ENCODE peak calls at places on chromosome 11, in four cellular contexts. B is Panc1, Y is colonic mucosa, O is tibial nerve. H is an unnamed sample.

GRCh38 chr11:36509265-36509664 is 807 bp downstream of the TRAF6 start:
- DNase-seq in B (no peak), Y (peak), O (no peak), H (peak)

GRCh38 chr11:116485425-116485824 is 287.4 kb downstream of the BUD13 start:
- DNase-seq in Y (no peak), B (no peak), O (no peak), H (no peak)

GRCh38 chr11:112620621-112621394 is 340.4 kb upstream of the NCAM1 start:
- DNase-seq in O (no peak), B (no peak), Y (no peak), H (peak)

GRCh38 chr11:68828957-68829356 is 12.8 kb downstream of the CPT1A start:
- DNase-seq in Y (no peak), O (no peak), B (no peak), H (no peak)

GRCh38 chr11:119800171-119800570 is 71.2 kb upstream of the NECTIN1 start:
- DNase-seq in B (no peak), O (no peak), Y (no peak), H (no peak)

GRCh38 chr11:117535870-117536411 is 208.3 kb downstream of the CEP164 start:
- DNase-seq in B (no peak), O (no peak), Y (no peak), H (no peak)

GRCh38 chr11:131978351-131978750 is 607.9 kb downstream of the NTM start:
- DNase-seq in B (no peak), O (no peak), Y (no peak), H (no peak)

GRCh38 chr11:119593346-119593745 is 135.7 kb downstream of the NECTIN1 start:
- DNase-seq in B (no peak), Y (no peak), O (no peak), H (no peak)

GRCh38 chr11:68963779-68964178 is 17.0 kb downstream of the MRGPRD start:
- DNase-seq in B (no peak), O (no peak), Y (no peak), H (no peak)

GRCh38 chr11:79236541-79236971 is 204.3 kb downstream of the TENM4 start:
- DNase-seq in B (no peak), Y (no peak), O (no peak), H (no peak)

DNA sequence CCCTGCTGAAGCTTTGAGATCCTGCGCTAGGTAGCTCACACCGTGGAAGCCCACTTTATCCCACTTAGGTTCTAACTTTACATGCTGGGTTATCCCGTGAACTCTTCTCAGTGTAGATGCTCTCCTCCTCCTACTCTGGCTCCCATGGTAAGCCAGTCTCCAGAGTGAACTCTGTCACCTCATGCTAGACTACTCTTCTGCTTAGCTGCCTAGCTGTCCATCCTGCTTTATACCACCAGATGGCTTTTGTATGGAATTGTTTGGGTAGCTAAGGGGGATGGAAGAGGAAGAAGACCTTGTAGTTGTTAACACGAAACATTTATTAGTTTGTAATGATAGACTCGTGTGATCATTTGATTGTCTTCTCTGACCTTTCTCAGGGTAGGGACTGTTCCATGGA is 46.8 kb downstream of the EMSY start:
- DNase-seq in Y (no peak), B (no peak), O (no peak), H (no peak)
- TF ChIP-seq CTCF in Y (no peak), B (no peak), O (no peak), H (no peak)

DNA sequence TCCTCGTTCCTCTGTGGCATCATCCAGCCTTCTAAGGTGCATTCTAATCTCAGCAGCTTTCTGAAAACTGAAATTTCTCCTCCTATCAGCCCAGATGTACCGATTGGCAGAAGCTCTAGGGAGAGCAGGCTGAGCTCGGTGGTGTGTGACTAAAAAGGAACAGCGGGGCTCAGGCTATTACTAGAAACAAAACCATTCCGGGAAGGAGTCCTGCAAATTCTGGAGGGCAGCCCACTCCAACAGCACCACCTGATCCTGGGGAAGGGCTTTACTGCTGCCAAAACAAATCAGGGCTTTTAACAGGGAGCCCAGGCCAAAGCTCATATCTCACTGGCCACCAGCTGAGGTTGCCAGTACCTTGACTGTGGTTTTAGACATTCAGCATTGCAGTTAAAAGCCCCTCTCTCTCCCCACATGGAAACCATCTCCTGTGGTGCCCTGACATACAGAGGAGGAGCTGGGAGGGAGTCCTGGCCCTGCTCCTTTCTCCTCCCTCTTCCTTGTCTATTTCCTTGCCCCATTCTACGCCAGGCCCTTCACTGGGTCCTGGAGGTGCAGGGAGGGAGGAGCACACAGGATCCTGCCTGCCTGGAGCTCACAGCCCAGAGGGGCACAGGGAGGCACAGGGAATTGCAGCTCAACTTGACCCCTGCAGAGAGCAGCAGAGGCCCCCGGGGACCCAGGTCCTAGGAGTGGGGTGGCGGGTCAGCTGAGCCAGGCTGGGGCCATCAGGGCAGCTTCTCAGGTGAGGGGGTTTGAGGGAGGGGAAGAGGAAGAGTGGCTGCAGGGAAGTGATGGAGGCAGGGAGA is 889 bp downstream of the PLAAT4 start:
- DNase-seq in Y (no peak), B (no peak), O (peak), H (no peak)
- H3K27ac ChIP-seq in Y (peak), B (peak), O (peak), H (peak)

GRCh38 chr11:67320011-67320410 is 16.7 kb downstream of the SSH3 start:
- DNase-seq in O (no peak), Y (no peak), B (no peak), H (no peak)
- TF ChIP-seq CTCF in O (no peak), Y (no peak), B (no peak), H (no peak)

DNA sequence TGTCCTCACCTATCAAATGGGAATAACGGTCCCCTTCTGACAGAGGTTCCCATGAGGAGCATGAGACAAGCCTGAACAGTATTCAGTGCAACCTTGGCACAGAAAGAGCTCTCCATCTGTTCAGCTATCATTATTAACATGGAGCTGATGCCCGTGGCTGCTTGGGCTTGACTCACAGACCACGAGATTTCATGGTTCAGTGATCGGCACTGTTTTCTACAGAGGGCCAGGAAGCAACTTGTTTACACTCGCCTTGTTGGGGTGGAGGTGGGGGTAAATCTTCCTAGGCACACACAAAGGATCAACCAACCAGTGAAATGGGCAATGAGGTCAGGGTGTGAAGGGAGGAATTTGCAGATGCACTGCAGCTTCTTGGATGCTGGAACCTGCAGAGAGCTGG is 88.2 kb downstream of the CWC15 start:
- DNase-seq in Y (no peak), O (no peak), B (no peak), H (peak)
- H3K27ac ChIP-seq in Y (no peak), O (no peak), B (peak), H (peak)

GRCh38 chr11:77188912-77189491 is 61.0 kb downstream of the MYO7A start:
- DNase-seq in B (no peak), Y (peak), O (no peak), H (no peak)

GRCh38 chr11:77186302-77186701 is 58.3 kb downstream of the MYO7A start:
- DNase-seq in B (no peak), O (no peak), Y (no peak), H (no peak)

GRCh38 chr11:77188323-77188911 is 60.4 kb downstream of the MYO7A start:
- DNase-seq in Y (peak), O (peak), B (peak), H (peak)

GRCh38 chr11:77187776-77188175 is 59.7 kb downstream of the MYO7A start:
- DNase-seq in B (no peak), O (no peak), Y (no peak), H (no peak)

DNA sequence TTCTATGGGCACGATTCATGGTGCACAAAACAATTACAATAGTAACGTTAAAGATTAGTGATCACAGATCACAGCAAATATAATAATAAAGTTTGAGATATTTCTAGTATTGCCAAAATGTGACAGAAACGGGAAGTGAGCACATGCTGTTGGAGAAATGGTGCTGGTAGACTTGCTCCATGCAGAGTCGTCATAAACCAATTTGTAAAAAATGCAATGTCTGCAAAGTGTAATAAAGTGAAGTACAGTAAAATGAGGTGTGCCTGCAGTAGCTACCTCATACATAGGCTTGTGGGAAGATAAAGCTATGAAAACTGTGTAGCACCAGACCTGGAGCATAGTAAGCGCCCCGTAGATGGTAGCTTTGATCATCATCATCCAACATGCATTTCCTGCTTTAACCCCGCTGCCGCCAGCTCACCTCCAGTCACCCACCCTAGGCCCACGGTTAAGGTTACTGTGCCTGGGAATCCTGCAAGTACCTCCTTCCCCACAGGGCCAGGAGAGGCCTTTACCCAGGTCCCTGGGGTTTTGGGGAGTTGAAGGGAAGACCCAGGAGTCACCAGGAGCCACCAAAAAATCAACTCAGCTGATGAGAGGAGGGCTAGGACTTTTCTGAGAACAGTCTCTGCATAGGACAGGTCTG is 59.2 kb downstream of the MYO7A start:
- DNase-seq in O (no peak), B (no peak), Y (no peak), H (no peak)
- TF ChIP-seq CTCF in O (no peak), B (no peak), Y (no peak), H (no peak)

GRCh38 chr11:129458278-129458677 is 82.6 kb downstream of the BARX2 start:
- DNase-seq in B (no peak), Y (peak), O (no peak), H (peak)

GRCh38 chr11:129453293-129453721 is 77.7 kb downstream of the BARX2 start:
- DNase-seq in O (no peak), B (no peak), Y (peak), H (no peak)

GRCh38 chr11:129457321-129457720 is 81.7 kb downstream of the BARX2 start:
- DNase-seq in B (no peak), Y (peak), O (no peak), H (no peak)

GRCh38 chr11:129455101-129455500 is 79.5 kb downstream of the BARX2 start:
- DNase-seq in Y (no peak), B (no peak), O (no peak), H (no peak)

DNA sequence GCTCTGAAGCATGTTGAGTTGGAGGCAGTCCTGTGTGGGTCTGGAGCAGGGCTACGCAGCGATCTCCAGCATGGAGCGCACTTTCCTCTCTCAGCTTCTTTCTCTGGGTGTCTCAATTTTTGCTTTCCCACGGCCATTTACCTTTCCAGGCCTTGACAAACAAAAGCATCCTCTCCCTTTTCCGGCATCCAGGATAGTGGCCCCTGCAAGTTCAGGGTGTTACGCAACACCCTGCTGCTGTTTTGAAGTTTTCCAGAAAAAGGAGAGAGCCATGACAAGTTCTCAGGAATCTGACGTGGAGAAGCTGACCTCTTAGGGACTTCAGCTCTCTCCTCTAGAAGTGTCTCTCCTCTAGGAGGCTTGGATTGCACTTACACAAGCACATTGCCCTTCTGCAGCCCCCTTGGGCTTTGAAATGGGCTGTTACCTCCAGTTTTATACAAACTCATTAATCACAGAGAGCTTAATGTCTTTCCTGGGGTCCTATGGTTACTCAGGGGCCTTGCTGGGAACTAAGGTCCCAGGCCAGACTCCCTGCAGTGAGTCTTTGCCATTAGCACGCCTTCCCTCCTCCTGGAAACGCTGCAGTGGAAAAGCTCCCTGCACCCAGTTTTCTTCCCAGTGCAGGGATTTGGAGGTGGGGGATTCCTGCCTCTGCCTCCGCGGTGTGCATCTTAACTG is 80.2 kb downstream of the BARX2 start:
- DNase-seq in Y (no peak), O (no peak), B (no peak), H (no peak)
- H3K27ac ChIP-seq in Y (no peak), O (no peak), B (no peak), H (no peak)

DNA sequence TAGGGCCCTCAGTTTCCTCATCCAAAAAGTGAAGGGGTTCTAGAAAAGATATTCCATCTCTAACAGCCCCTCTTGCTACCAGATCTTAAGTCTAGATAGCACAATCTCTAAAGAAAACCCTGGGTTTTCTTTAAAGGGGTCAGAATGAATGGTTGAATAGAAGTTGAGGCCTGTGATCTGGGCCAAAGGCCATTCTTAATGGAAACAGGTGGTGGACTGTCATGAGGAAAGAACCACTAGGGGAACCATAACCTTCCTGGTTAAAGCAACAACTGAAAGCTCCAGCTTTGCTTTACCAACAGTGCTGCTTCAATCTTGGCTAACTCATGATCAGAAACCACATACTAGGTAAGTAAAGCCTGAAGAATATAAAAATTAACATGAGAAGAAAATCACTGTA is 1.8 kb downstream of the CELF1 start:
- DNase-seq in Y (no peak), O (no peak), B (peak), H (no peak)
- TF ChIP-seq CTCF in Y (peak), O (no peak), B (no peak), H (peak)